ENCODE peak calls at places on chromosomes 12 and 14, in four cellular contexts. D is A549, I is GM12878, P is IMR-90. U is an unnamed sample.

GRCh38 chr14:74945261-74945851 is 10.0 kb downstream of the PGF start:
- DNase-seq in D (peak; percentile 68), I (no peak), P (no peak), U (peak; percentile 79)

GRCh38 chr14:78848234-78848820 is 678.2 kb downstream of the NRXN3 start:
- DNase-seq in D (peak; percentile 54), I (no peak), P (peak; percentile 31), U (peak; percentile 48)

GRCh38 chr14:22221508-22221907 is 367.5 kb downstream of the DAD1 start:
- DNase-seq in D (peak; percentile 8), I (no peak), P (peak; percentile 49), U (peak; percentile 7)

GRCh38 chr14:53183611-53184010 is 30.5 kb upstream of the DDHD1 start:
- DNase-seq in D (no peak), I (no peak), P (no peak), U (no peak)

GRCh38 chr14:76323331-76324050 is 52.4 kb upstream of the ESRRB start:
- DNase-seq in D (no peak), I (no peak), P (no peak), U (no peak)

GRCh38 chr12:65779091-65779642 is 45.1 kb upstream of the HMGA2 start:
- DNase-seq in D (peak; percentile 63), I (no peak), P (peak; percentile 61), U (no peak)

GRCh38 chr12:1644523-1645438 is 15.8 kb downstream of the WNT5B start:
- DNase-seq in D (no peak), I (no peak), P (peak; percentile 91), U (no peak)

GRCh38 chr12:14654416-14654815 is 42.0 kb downstream of the GUCY2C start:
- DNase-seq in D (no peak), I (no peak), P (no peak), U (no peak)

GRCh38 chr14:21382886-21383847 is 652 bp downstream of the SUPT16H start:
- DNase-seq in D (peak; percentile 58), I (no peak), P (peak; percentile 51), U (peak; percentile 56)

GRCh38 chr12:47881826-47882427 is 22.9 kb downstream of the VDR start:
- DNase-seq in D (peak; percentile 20), I (no peak), P (peak; percentile 97), U (no peak)

GRCh38 chr14:60331201-60332045 is 82.4 kb downstream of the PPM1A start:
- DNase-seq in D (peak; percentile 72), I (peak; percentile 52), P (peak; percentile 37), U (peak; percentile 55)

GRCh38 chr14:90295870-90296516 is 35.7 kb downstream of the NRDE2 start:
- DNase-seq in D (no peak), I (no peak), P (peak; percentile 67), U (no peak)

GRCh38 chr12:120965534-120966091 is 12.7 kb upstream of the HNF1A start:
- DNase-seq in D (no peak), I (no peak), P (no peak), U (no peak)

DNA sequence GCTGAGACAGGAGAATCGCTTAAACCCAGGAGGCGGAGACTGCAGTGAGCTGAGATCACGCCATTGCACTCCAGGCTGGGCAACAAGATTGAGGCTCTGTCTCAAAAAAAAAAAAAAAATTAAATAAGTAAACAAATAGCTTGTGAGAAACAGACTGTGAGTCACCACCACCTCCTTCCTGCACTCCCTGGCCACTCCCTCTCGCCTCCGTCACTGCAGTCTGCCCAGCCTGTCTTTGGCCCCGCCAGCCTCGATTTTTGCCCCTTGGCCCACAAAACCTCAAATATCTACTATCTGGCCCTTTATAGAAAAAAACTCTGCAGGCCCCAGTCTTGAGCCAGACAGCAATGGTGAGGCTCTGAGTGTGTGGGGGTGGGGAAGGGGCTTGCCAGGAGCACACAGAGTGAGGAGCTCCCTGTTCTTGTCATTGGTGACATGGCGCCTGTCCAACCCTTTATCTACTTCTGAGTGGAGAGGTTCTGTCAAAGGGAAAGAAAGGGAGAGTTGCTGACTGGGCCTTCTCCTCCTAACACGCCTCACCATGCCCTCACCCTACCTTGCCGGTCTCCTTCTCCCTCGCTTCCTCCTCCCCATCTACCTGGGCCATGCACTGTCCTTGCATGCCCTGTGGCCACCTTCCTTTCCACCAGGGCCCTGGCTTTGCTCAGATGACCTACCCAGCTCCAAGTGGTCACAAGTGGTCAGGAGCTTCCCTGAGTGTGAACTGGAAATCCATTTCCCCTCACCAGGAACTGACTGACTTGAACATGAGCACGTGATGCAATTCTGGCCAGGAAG is 22.1 kb downstream of the LGMN start:
- DNase-seq in D (peak; percentile 93), I (no peak), P (peak; percentile 89), U (peak; percentile 45)
- TF ChIP-seq ELK1 in D (no peak), I (no peak), P (no peak), U (no peak)

DNA sequence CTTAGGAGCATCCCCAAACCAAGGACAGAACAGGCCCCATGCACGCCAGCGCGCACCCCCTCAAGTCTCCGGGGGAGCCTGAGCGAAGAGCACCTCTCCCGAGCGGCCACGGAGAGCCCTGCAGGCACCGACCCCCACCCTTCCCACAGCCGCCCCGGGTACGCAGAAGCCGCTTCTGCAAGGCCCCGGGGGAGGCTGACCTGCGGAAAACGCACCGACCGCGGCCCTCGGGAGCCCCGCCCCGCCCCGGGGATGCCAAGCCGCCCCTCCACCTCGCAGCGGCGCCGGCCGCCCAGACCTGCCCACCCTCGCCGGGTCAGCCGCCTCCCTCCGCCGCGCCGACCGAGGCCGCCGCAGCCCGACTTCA is 385 bp downstream of the CAPRIN2 start:
- DNase-seq in D (peak; percentile 34), I (no peak), P (no peak), U (no peak)
- TF ChIP-seq ELK1 in D (no peak), I (no peak), P (no peak), U (no peak)

GRCh38 chr12:54007538-54008259 is 1.1 kb upstream of the HOXC8 start:
- DNase-seq in D (no peak), I (no peak), P (no peak), U (no peak)
- TF ChIP-seq ELK1 in D (no peak), I (no peak), P (no peak), U (no peak)

DNA sequence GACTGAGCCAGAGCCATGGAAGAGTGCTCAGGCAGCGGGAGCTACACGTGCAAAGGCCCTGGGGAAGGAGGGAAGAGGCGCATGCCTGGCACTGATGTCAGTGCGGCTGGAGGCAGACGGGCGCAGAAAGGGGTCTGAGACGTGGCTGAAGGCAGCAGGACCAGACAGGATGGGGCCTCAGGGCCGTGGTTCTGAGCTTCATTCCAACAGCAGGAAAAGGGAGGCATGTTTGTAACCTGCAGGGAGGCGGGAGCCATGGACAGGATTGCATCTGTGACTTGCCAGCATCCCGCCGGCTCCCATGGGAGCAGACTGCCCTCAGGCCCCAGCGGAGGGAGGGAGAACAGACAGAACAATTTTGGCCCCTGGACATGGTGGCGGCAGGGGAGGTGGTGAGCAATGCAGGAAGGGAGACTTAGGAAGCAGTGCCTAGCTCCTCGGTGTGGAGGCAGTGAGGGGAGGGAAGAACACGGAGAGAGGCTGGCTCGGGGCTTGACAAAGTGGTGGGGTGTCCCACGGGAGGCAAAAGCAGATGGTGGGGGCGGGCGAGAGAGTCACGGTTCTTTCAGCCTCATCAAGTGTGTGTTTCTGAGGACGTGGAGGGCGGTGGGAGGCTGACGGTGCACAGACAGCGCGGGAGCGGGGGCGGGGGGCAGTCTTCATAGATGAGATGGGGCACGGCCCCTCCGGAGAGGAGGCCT is 33.3 kb upstream of the INF2 start:
- DNase-seq in D (no peak), I (no peak), P (no peak), U (no peak)
- TF ChIP-seq ELK1 in D (no peak), I (no peak), P (no peak), U (no peak)

GRCh38 chr12:26327975-26328635 is 132.7 kb downstream of the SSPN start:
- DNase-seq in D (no peak), I (no peak), P (no peak), U (no peak)

GRCh38 chr12:26334621-26335124 is 139.3 kb downstream of the SSPN start:
- DNase-seq in D (no peak), I (no peak), P (no peak), U (no peak)

DNA sequence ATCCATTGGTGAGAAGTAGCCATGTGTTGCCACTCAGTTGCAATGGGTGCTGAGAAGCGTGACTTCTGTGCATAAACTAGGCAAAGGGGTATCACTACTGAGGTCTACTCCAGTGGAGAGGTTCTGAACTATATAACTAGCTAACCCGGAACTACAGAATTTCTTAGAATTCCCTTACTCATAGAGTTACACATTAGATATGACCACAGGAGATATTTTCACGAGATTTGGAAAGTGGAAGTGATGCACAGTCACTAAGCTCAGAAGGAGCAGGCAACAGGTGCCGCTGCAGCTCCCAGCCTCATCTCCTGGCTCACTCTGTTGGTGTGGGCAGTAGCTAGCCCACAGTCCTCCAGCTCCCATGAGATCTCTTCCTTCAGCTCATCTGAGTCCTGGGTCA is 136.6 kb downstream of the SSPN start:
- DNase-seq in D (no peak), I (no peak), P (no peak), U (no peak)
- TF ChIP-seq ELK1 in D (no peak), I (no peak), P (no peak), U (no peak)

GRCh38 chr12:132414634-132415340 is 75.2 kb upstream of the FBRSL1 start:
- DNase-seq in D (peak; percentile 80), I (no peak), P (peak; percentile 59), U (peak; percentile 92)
- TF ChIP-seq ELK1 in D (no peak), I (peak; percentile 23), P (no peak), U (no peak)

DNA sequence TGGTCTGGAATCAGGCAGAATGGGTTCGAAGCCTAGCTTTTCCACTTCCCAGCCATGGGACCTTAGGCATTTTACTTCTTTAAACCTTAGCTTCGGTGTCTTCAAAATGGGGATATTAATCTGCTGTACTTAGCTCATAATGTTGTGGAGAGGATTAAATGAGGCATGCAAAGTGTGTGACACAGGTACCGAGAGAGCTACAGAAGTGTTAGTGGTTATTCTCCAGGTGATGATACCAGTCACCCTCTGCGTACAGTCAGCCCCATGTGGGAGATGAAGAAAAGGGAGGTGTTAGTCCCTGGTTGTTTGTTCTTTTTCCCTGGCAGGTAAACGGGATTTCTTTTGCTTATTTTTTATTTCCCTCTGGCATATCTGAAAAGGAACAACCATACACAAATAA is 212.1 kb downstream of the PHLDA1 start:
- DNase-seq in D (no peak), I (no peak), P (no peak), U (no peak)
- TF ChIP-seq ELK1 in D (no peak), I (no peak), P (no peak), U (no peak)

GRCh38 chr12:80624986-80625530 is 82.4 kb upstream of the MYF6 start:
- DNase-seq in D (no peak), I (no peak), P (no peak), U (no peak)

GRCh38 chr12:80620281-80620680 is 87.2 kb upstream of the MYF6 start:
- DNase-seq in D (no peak), I (no peak), P (no peak), U (no peak)

GRCh38 chr12:80625901-80626300 is 81.5 kb upstream of the MYF6 start:
- DNase-seq in D (no peak), I (no peak), P (no peak), U (no peak)

GRCh38 chr12:80617733-80618132 is 89.7 kb upstream of the MYF6 start:
- DNase-seq in D (no peak), I (no peak), P (no peak), U (no peak)

DNA sequence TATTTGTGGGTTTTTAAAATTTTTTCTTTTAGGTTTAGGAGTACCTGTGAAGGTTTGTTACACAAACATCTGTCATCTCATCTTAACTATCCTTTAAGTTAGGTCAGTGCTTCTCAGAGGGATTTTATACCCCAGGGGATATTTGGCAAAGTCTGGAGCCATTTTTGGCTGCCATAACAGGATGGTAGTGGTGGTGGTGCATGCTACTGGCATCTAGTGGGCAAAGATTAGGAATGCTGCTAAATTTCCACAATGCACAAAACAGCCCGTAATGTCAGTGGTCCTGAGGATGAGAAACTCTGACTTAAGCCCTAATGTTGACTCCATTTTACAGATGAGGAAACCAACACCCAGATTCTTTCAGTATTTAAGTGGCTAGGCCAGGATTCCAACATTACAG is 85.2 kb upstream of the MYF6 start:
- DNase-seq in D (peak; percentile 23), I (no peak), P (no peak), U (no peak)
- TF ChIP-seq ELK1 in D (no peak), I (no peak), P (no peak), U (no peak)